ENCODE peak calls at places on chromosomes 5 and 9, in seven cellular contexts. V is stomach, D is upper lobe of left lung, W is endothelial cell of umbilical vein, O is breast epithelium, P is sigmoid colon, M is HCT116. B is an unnamed sample.

GRCh38 chr5:155872801-155873200 is 454.2 kb upstream of the SGCD start:
- DNase-seq in V (no peak), D (no peak), W (no peak), O (no peak), P (no peak), M (no peak), B (no peak)

GRCh38 chr5:154205441-154206117 is 15.0 kb downstream of the GALNT10 start:
- DNase-seq in V (no peak), D (no peak), W (no peak), O (no peak), P (no peak), M (no peak), B (no peak)

GRCh38 chr5:95949810-95950209 is 11.8 kb downstream of the ELL2 start:
- DNase-seq in V (no peak), D (no peak), W (no peak), O (no peak), P (no peak), M (no peak), B (no peak)

GRCh38 chr5:174827521-174827920 is 103.1 kb downstream of the MSX2 start:
- DNase-seq in V (no peak), D (no peak), W (no peak), O (no peak), P (no peak), M (no peak), B (no peak)

GRCh38 chr9:110126457-110126856 is 81.5 kb downstream of the C9orf152 start:
- DNase-seq in V (no peak), D (no peak), W (peak), O (no peak), P (no peak), M (no peak), B (no peak)

GRCh38 chr5:116038817-116039216 is 6.5 kb downstream of the ARL14EPL start:
- DNase-seq in V (no peak), D (no peak), W (no peak), O (no peak), P (no peak), M (no peak), B (peak)

GRCh38 chr9:94796687-94797086 is 70.2 kb downstream of the AOPEP start:
- DNase-seq in V (no peak), D (no peak), W (peak), O (no peak), P (no peak), M (no peak), B (no peak)

GRCh38 chr5:137091473-137091872 is 407.7 kb downstream of the SPOCK1 start:
- DNase-seq in V (no peak), D (no peak), W (no peak), O (peak), P (no peak), M (no peak), B (no peak)

GRCh38 chr5:150671509-150672236 is 10.6 kb downstream of the MYOZ3 start:
- DNase-seq in V (no peak), D (peak), W (no peak), O (no peak), P (no peak), M (no peak), B (peak)

GRCh38 chr5:139998837-139999236 is 44.3 kb downstream of the NRG2 start:
- DNase-seq in V (no peak), D (no peak), W (no peak), O (no peak), P (no peak), M (no peak), B (no peak)

GRCh38 chr5:181064987-181065386 is 24.9 kb downstream of the BTNL9 start:
- DNase-seq in V (no peak), D (no peak), W (no peak), O (no peak), P (no peak), M (no peak), B (no peak)

GRCh38 chr9:60545346-60546315 is 368.6 kb upstream of the SPATA31A5 start:
- DNase-seq in V (no peak), D (peak), W (no peak), O (no peak), P (peak), M (no peak), B (peak)

GRCh38 chr5:43573058-43573457 is 16.2 kb upstream of the PAIP1 start:
- DNase-seq in V (no peak), D (no peak), W (peak), O (no peak), P (no peak), M (no peak), B (no peak)

GRCh38 chr5:1527533-1528205 is 3.9 kb upstream of the LPCAT1 start:
- DNase-seq in V (no peak), D (no peak), W (no peak), O (no peak), P (no peak), M (no peak), B (no peak)

GRCh38 chr9:88775559-88775958 is 215.7 kb upstream of the S1PR3 start:
- DNase-seq in V (no peak), D (no peak), W (peak), O (no peak), P (no peak), M (no peak), B (no peak)

GRCh38 chr5:165370233-165370632 is 1864.8 kb downstream of the MAT2B start:
- DNase-seq in V (no peak), D (no peak), W (no peak), O (no peak), P (no peak), M (no peak), B (no peak)

GRCh38 chr5:110017854-110018253 is 328.1 kb downstream of the MAN2A1 start:
- DNase-seq in V (no peak), D (no peak), W (no peak), O (no peak), P (no peak), M (no peak), B (no peak)

GRCh38 chr5:73747696-73748380 is 121.8 kb downstream of the ARHGEF28 start:
- DNase-seq in V (no peak), D (no peak), W (peak), O (no peak), P (no peak), M (no peak), B (no peak)

GRCh38 chr9:86368871-86369521 is 14.8 kb upstream of the TUT7 start:
- DNase-seq in V (no peak), D (no peak), W (no peak), O (no peak), P (no peak), M (no peak), B (no peak)

GRCh38 chr9:117656007-117656406 is 48.2 kb upstream of the TLR4 start:
- DNase-seq in V (no peak), D (no peak), W (no peak), O (no peak), P (no peak), M (no peak), B (no peak)

GRCh38 chr9:134793281-134793680 is 87.3 kb upstream of the FCN2 start:
- DNase-seq in V (no peak), D (peak), W (no peak), O (no peak), P (no peak), M (no peak), B (no peak)

GRCh38 chr5:42579320-42579719 is 156.1 kb downstream of the GHR start:
- DNase-seq in V (no peak), D (no peak), W (no peak), O (no peak), P (no peak), M (no peak), B (no peak)

GRCh38 chr9:93468763-93469456 is 15.5 kb upstream of the FAM120AOS start:
- DNase-seq in V (no peak), D (no peak), W (peak), O (no peak), P (no peak), M (no peak), B (no peak)

GRCh38 chr5:174636081-174636480 is 88.3 kb upstream of the MSX2 start:
- DNase-seq in V (no peak), D (no peak), W (no peak), O (no peak), P (peak), M (no peak), B (no peak)

GRCh38 chr9:130041648-130042405 is 1.2 kb downstream of the FNBP1 start:
- DNase-seq in V (no peak), D (no peak), W (peak), O (no peak), P (peak), M (no peak), B (peak)
- TF ChIP-seq POLR2A in V (no peak), D (no peak), W (no peak), O (no peak), P (no peak), M (no peak), B (no peak)

DNA sequence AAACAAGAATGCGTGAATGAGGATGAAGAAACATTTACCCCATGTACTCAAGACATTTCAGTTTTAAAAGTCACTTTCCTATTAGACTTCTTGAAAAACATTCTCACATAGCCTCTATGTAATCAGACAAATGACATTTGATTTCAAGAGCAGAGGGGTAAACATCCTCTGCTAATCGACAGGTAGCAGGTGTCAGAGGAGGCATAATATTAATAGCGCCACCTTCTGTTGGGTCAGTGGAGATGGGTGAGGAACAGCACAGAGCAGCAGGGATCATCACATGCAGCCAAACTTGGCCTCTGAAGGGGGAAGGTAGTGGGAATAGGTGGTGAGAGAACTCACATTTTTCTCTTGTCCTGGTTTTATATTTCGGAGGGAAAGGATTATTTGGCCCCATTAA is 3.3 kb upstream of the LSM11 start:
- DNase-seq in V (no peak), D (no peak), W (no peak), O (no peak), P (no peak), M (peak), B (no peak)
- TF ChIP-seq CTCF in V (peak), D (no peak), W (peak), O (no peak), P (no peak), M (peak), B (no peak)

DNA sequence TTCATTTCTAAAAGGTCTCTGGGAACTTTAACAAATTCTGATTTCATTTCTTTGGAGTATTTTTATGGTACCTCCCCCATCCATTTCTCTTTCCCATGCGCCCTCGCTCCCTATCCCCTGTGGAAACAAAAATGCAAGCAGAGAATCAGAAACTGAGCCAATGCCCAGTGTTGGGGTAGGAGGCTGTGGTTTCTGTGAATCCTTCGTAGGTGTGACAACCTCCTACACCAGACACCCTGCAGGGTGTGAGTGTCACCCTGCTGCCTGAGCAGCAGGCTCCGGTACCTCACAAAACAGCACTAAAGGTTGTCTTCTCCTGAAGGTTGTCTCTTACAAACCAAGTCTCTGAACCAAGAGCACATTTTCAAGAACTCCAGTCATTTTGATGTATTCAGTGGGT is 103.8 kb upstream of the CTSL start:
- DNase-seq in V (no peak), D (no peak), W (no peak), O (no peak), P (no peak), M (no peak), B (no peak)
- TF ChIP-seq POLR2AphosphoS5 in V (no peak), D (no peak), W (no peak), O (no peak), P (no peak), M (no peak), B (no peak)

GRCh38 chr9:127488946-127489345 is 37.6 kb downstream of the LRSAM1 start:
- DNase-seq in V (no peak), D (no peak), W (no peak), O (no peak), P (no peak), M (no peak), B (no peak)
- TF ChIP-seq POLR2A in V (no peak), D (no peak), W (no peak), O (no peak), P (no peak), M (no peak), B (no peak)

GRCh38 chr9:6126377-6126776 is 89.2 kb upstream of the IL33 start:
- DNase-seq in V (no peak), D (no peak), W (no peak), O (no peak), P (no peak), M (no peak), B (no peak)
- TF ChIP-seq CTCF in V (no peak), D (no peak), W (no peak), O (no peak), P (no peak), M (no peak), B (no peak)

GRCh38 chr5:5546408-5546807 is 123.9 kb downstream of the ICE1 start:
- DNase-seq in V (no peak), D (no peak), W (no peak), O (no peak), P (no peak), M (no peak), B (no peak)
- TF ChIP-seq POLR2AphosphoS5 in V (no peak), D (no peak), W (no peak), O (no peak), P (no peak), M (no peak), B (no peak)

DNA sequence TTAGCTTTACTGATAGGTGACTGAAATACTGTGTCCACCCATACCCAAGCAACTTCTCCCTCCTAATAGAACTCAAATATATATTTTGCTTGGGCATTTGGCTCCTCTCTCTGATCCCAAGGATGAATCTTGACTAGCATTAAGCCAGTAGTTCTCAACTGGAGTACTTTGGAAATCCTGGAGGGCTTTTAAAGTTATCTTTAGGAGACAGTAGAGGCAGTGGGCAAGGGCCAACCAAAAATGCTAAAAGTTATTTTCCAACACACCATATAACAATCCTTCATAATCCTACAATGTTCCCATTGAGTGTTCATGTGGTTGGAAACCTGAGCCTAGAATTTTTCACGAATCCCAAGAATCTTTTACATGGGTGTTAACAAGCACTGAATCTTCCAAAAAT is 11.1 kb upstream of the ETF1 start:
- DNase-seq in V (no peak), D (no peak), W (no peak), O (no peak), P (no peak), M (no peak), B (no peak)
- TF ChIP-seq POLR2A in V (no peak), D (no peak), W (no peak), O (no peak), P (no peak), M (no peak), B (no peak)

GRCh38 chr9:124839612-124840299 is 13.5 kb upstream of the WDR38 start:
- DNase-seq in V (no peak), D (no peak), W (peak), O (no peak), P (no peak), M (peak), B (no peak)
- TF ChIP-seq CTCF in V (peak), D (peak), W (peak), O (no peak), P (peak), M (peak), B (peak)

B was measured in spleen.